ENCODE peak calls at places on chromosomes 11 and 22, in nine cellular contexts. One of them, this sample, is unnamed.

GRCh38 chr11:27162237-27162636 is 121.6 kb downstream of the BBOX1 start:
- DNase-seq in H7: no peak
- DNase-seq in body of pancreas: no peak
- DNase-seq in sigmoid colon: no peak
- DNase-seq in Peyer's patch: no peak
- DNase-seq in thyroid gland: no peak
- DNase-seq in fibroblast of lung: no peak
- DNase-seq in PC-3: no peak
- DNase-seq in CD8-positive, alpha-beta T cell: no peak
- DNase-seq in this sample: no peak

GRCh38 chr11:18011633-18012313 is 1.1 kb downstream of the SERGEF start:
- DNase-seq in H7: no peak
- DNase-seq in body of pancreas: no peak
- DNase-seq in sigmoid colon: no peak
- DNase-seq in Peyer's patch: no peak
- DNase-seq in thyroid gland: no peak
- DNase-seq in fibroblast of lung: no peak
- DNase-seq in PC-3: no peak
- DNase-seq in CD8-positive, alpha-beta T cell: no peak
- DNase-seq in this sample: no peak

GRCh38 chr22:49969751-49970527 is 9.4 kb downstream of the PIM3 start:
- DNase-seq in H7: peak; percentile 57
- DNase-seq in body of pancreas: peak; percentile 13
- DNase-seq in sigmoid colon: peak; percentile 69
- DNase-seq in Peyer's patch: peak; percentile 45
- DNase-seq in thyroid gland: no peak
- DNase-seq in fibroblast of lung: no peak
- DNase-seq in PC-3: no peak
- DNase-seq in CD8-positive, alpha-beta T cell: no peak
- DNase-seq in this sample: no peak

GRCh38 chr22:37132773-37133172 is 16.9 kb downstream of the IL2RB start:
- DNase-seq in H7: no peak
- DNase-seq in body of pancreas: no peak
- DNase-seq in sigmoid colon: no peak
- DNase-seq in Peyer's patch: no peak
- DNase-seq in thyroid gland: no peak
- DNase-seq in fibroblast of lung: no peak
- DNase-seq in PC-3: no peak
- DNase-seq in CD8-positive, alpha-beta T cell: no peak
- DNase-seq in this sample: no peak

GRCh38 chr11:135019343-135019742 is 607.3 kb upstream of the B3GAT1 start:
- DNase-seq in H7: no peak
- DNase-seq in body of pancreas: no peak
- DNase-seq in sigmoid colon: no peak
- DNase-seq in Peyer's patch: no peak
- DNase-seq in thyroid gland: no peak
- DNase-seq in fibroblast of lung: no peak
- DNase-seq in PC-3: no peak
- DNase-seq in CD8-positive, alpha-beta T cell: no peak
- DNase-seq in this sample: no peak

GRCh38 chr11:114790910-114791309 is 112.6 kb downstream of the NXPE2 start:
- DNase-seq in H7: no peak
- DNase-seq in body of pancreas: no peak
- DNase-seq in sigmoid colon: no peak
- DNase-seq in Peyer's patch: no peak
- DNase-seq in thyroid gland: no peak
- DNase-seq in fibroblast of lung: no peak
- DNase-seq in PC-3: no peak
- DNase-seq in CD8-positive, alpha-beta T cell: no peak
- DNase-seq in this sample: no peak

GRCh38 chr11:46127150-46127638 is 5.9 kb upstream of the PHF21A start:
- DNase-seq in H7: no peak
- DNase-seq in body of pancreas: no peak
- DNase-seq in sigmoid colon: no peak
- DNase-seq in Peyer's patch: no peak
- DNase-seq in thyroid gland: no peak
- DNase-seq in fibroblast of lung: peak; percentile 80
- DNase-seq in PC-3: peak; percentile 78
- DNase-seq in CD8-positive, alpha-beta T cell: peak; percentile 23
- DNase-seq in this sample: no peak

GRCh38 chr11:46248270-46249102 is 29.0 kb upstream of the CREB3L1 start:
- DNase-seq in H7: peak; percentile 79
- DNase-seq in body of pancreas: no peak
- DNase-seq in sigmoid colon: no peak
- DNase-seq in Peyer's patch: no peak
- DNase-seq in thyroid gland: no peak
- DNase-seq in fibroblast of lung: peak; percentile 88
- DNase-seq in PC-3: peak; percentile 87
- DNase-seq in CD8-positive, alpha-beta T cell: no peak
- DNase-seq in this sample: no peak

GRCh38 chr11:37946155-37946766 is 1348.2 kb upstream of the RAG2 start:
- DNase-seq in H7: peak; percentile 4
- DNase-seq in body of pancreas: peak; percentile 54
- DNase-seq in sigmoid colon: no peak
- DNase-seq in Peyer's patch: no peak
- DNase-seq in thyroid gland: peak; percentile 18
- DNase-seq in fibroblast of lung: peak; percentile 59
- DNase-seq in PC-3: peak; percentile 54
- DNase-seq in CD8-positive, alpha-beta T cell: no peak
- DNase-seq in this sample: no peak

GRCh38 chr11:85628771-85629341 is 463 bp downstream of the TMEM126B start:
- DNase-seq in H7: no peak
- DNase-seq in body of pancreas: peak; percentile 19
- DNase-seq in sigmoid colon: no peak
- DNase-seq in Peyer's patch: no peak
- DNase-seq in thyroid gland: no peak
- DNase-seq in fibroblast of lung: no peak
- DNase-seq in PC-3: no peak
- DNase-seq in CD8-positive, alpha-beta T cell: no peak
- DNase-seq in this sample: no peak

DNA sequence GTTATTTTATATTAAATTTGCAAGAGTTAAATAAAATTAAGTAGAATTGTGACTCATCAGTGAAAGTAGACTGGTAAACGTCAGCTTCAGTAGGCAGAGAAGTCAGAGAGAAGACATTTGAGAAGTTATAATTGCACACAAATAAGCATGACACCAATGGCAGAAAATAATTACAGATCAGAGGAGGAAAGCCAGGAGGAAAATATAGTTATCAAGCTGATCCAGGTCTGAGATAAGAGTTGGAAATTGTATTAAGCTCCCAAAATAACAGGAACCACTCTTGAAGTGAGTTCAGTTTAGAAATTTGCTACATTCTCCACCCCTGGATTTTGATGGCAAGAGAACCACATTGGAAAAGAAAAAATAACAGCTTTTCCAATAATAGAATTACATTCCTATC is 533.8 kb upstream of the CHORDC1 start:
- DNase-seq in H7: no peak
- DNase-seq in body of pancreas: no peak
- DNase-seq in sigmoid colon: no peak
- DNase-seq in Peyer's patch: no peak
- DNase-seq in thyroid gland: no peak
- DNase-seq in fibroblast of lung: no peak
- DNase-seq in PC-3: no peak
- DNase-seq in CD8-positive, alpha-beta T cell: no peak
- DNase-seq in this sample: no peak
- H3K27me3 ChIP-seq in H7: no peaks in the 10 kb centered on the region
- H3K27me3 ChIP-seq in body of pancreas: no peaks in the 10 kb centered on the region
- H3K27me3 ChIP-seq in sigmoid colon: no peaks in the 10 kb centered on the region
- H3K27me3 ChIP-seq in Peyer's patch: no peaks in the 10 kb centered on the region
- H3K27me3 ChIP-seq in thyroid gland: no peaks in the 10 kb centered on the region
- H3K27me3 ChIP-seq in fibroblast of lung: no peaks in the 10 kb centered on the region
- H3K27me3 ChIP-seq in PC-3: no peaks in the 10 kb centered on the region
- H3K27me3 ChIP-seq in CD8-positive, alpha-beta T cell: no peaks in the 10 kb centered on the region
- H3K27me3 ChIP-seq in this sample: no peaks in the 10 kb centered on the region

GRCh38 chr22:46065733-46066454 is 84.4 kb upstream of the PPARA start:
- DNase-seq in H7: no peak
- DNase-seq in body of pancreas: no peak
- DNase-seq in sigmoid colon: no peak
- DNase-seq in Peyer's patch: no peak
- DNase-seq in thyroid gland: no peak
- DNase-seq in fibroblast of lung: no peak
- DNase-seq in PC-3: peak; percentile 32
- DNase-seq in CD8-positive, alpha-beta T cell: no peak
- DNase-seq in this sample: no peak

GRCh38 chr22:46064966-46065666 is 85.2 kb upstream of the PPARA start:
- DNase-seq in H7: no peak
- DNase-seq in body of pancreas: peak; percentile 71
- DNase-seq in sigmoid colon: peak; percentile 69
- DNase-seq in Peyer's patch: peak; percentile 28
- DNase-seq in thyroid gland: no peak
- DNase-seq in fibroblast of lung: peak; percentile 51
- DNase-seq in PC-3: peak; percentile 35
- DNase-seq in CD8-positive, alpha-beta T cell: no peak
- DNase-seq in this sample: peak; percentile 45

GRCh38 chr22:46068176-46068907 is 82.0 kb upstream of the PPARA start:
- DNase-seq in H7: no peak
- DNase-seq in body of pancreas: no peak
- DNase-seq in sigmoid colon: no peak
- DNase-seq in Peyer's patch: no peak
- DNase-seq in thyroid gland: no peak
- DNase-seq in fibroblast of lung: no peak
- DNase-seq in PC-3: peak; percentile 19
- DNase-seq in CD8-positive, alpha-beta T cell: no peak
- DNase-seq in this sample: no peak

GRCh38 chr22:46067159-46068111 is 82.9 kb upstream of the PPARA start:
- DNase-seq in H7: no peak
- DNase-seq in body of pancreas: peak; percentile 37
- DNase-seq in sigmoid colon: peak; percentile 69
- DNase-seq in Peyer's patch: peak; percentile 43
- DNase-seq in thyroid gland: peak; percentile 2
- DNase-seq in fibroblast of lung: peak; percentile 66
- DNase-seq in PC-3: peak; percentile 36
- DNase-seq in CD8-positive, alpha-beta T cell: no peak
- DNase-seq in this sample: peak; percentile 17

DNA sequence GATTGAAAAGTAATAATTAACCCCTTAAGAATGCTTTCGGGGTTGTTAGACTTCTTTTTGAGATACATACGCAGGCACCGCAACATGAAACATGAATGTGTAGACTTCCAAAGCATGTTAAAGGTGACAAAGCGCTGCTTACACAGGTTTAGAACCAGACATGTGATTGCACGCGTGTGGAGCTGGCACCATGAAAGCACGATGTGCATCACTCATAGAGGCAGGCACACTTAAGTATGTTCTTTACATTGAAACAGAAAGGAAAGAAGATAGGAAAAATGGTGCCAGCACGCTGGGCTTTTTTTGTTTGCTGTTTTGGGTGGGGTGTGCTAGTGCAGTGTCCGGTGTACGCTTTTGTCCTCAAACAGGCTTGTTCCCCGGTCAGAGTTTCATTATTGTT is 83.6 kb upstream of the PPARA start:
- DNase-seq in H7: no peak
- DNase-seq in body of pancreas: peak; percentile 64
- DNase-seq in sigmoid colon: peak; percentile 63
- DNase-seq in Peyer's patch: peak; percentile 47
- DNase-seq in thyroid gland: peak; percentile 1
- DNase-seq in fibroblast of lung: no peak
- DNase-seq in PC-3: peak; percentile 62
- DNase-seq in CD8-positive, alpha-beta T cell: no peak
- DNase-seq in this sample: peak; percentile 24
- H3K27me3 ChIP-seq in H7: peaks cover 20% of the 10 kb centered on the region
- H3K27me3 ChIP-seq in body of pancreas: no peaks in the 10 kb centered on the region
- H3K27me3 ChIP-seq in sigmoid colon: no peaks in the 10 kb centered on the region
- H3K27me3 ChIP-seq in Peyer's patch: no peaks in the 10 kb centered on the region
- H3K27me3 ChIP-seq in thyroid gland: no peaks in the 10 kb centered on the region
- H3K27me3 ChIP-seq in fibroblast of lung: no peaks in the 10 kb centered on the region
- H3K27me3 ChIP-seq in PC-3: no peaks in the 10 kb centered on the region
- H3K27me3 ChIP-seq in CD8-positive, alpha-beta T cell: no peaks in the 10 kb centered on the region
- H3K27me3 ChIP-seq in this sample: no peaks in the 10 kb centered on the region

GRCh38 chr11:43941257-43941879 is 1.1 kb upstream of the C11orf96 start:
- DNase-seq in H7: peak; percentile 41
- DNase-seq in body of pancreas: no peak
- DNase-seq in sigmoid colon: peak; percentile 65
- DNase-seq in Peyer's patch: no peak
- DNase-seq in thyroid gland: no peak
- DNase-seq in fibroblast of lung: peak; percentile 72
- DNase-seq in PC-3: no peak
- DNase-seq in CD8-positive, alpha-beta T cell: no peak
- DNase-seq in this sample: no peak
- H3K27me3 ChIP-seq in H7: peaks cover 46% of the 10 kb centered on the region
- H3K27me3 ChIP-seq in body of pancreas: peaks cover 18% of the 10 kb centered on the region
- H3K27me3 ChIP-seq in sigmoid colon: peaks cover 53% of the 10 kb centered on the region
- H3K27me3 ChIP-seq in Peyer's patch: peaks cover 17% of the 10 kb centered on the region
- H3K27me3 ChIP-seq in thyroid gland: no peaks in the 10 kb centered on the region
- H3K27me3 ChIP-seq in fibroblast of lung: peaks cover 33% of the 10 kb centered on the region
- H3K27me3 ChIP-seq in PC-3: peaks cover 33% of the 10 kb centered on the region
- H3K27me3 ChIP-seq in CD8-positive, alpha-beta T cell: peaks cover 23% of the 10 kb centered on the region
- H3K27me3 ChIP-seq in this sample: peaks cover 44% of the 10 kb centered on the region

GRCh38 chr11:70145025-70145529 is 58.0 kb upstream of the FADD start:
- DNase-seq in H7: no peak
- DNase-seq in body of pancreas: no peak
- DNase-seq in sigmoid colon: no peak
- DNase-seq in Peyer's patch: no peak
- DNase-seq in thyroid gland: no peak
- DNase-seq in fibroblast of lung: no peak
- DNase-seq in PC-3: no peak
- DNase-seq in CD8-positive, alpha-beta T cell: no peak
- DNase-seq in this sample: no peak

GRCh38 chr11:70146309-70146708 is 56.8 kb upstream of the FADD start:
- DNase-seq in H7: no peak
- DNase-seq in body of pancreas: no peak
- DNase-seq in sigmoid colon: no peak
- DNase-seq in Peyer's patch: no peak
- DNase-seq in thyroid gland: no peak
- DNase-seq in fibroblast of lung: no peak
- DNase-seq in PC-3: no peak
- DNase-seq in CD8-positive, alpha-beta T cell: no peak
- DNase-seq in this sample: no peak

GRCh38 chr11:70145841-70146240 is 57.3 kb upstream of the FADD start:
- DNase-seq in H7: no peak
- DNase-seq in body of pancreas: no peak
- DNase-seq in sigmoid colon: no peak
- DNase-seq in Peyer's patch: no peak
- DNase-seq in thyroid gland: no peak
- DNase-seq in fibroblast of lung: no peak
- DNase-seq in PC-3: no peak
- DNase-seq in CD8-positive, alpha-beta T cell: no peak
- DNase-seq in this sample: no peak

GRCh38 chr11:70142171-70142875 is 60.8 kb upstream of the FADD start:
- DNase-seq in H7: peak; percentile 83
- DNase-seq in body of pancreas: no peak
- DNase-seq in sigmoid colon: no peak
- DNase-seq in Peyer's patch: no peak
- DNase-seq in thyroid gland: no peak
- DNase-seq in fibroblast of lung: no peak
- DNase-seq in PC-3: peak; percentile 87
- DNase-seq in CD8-positive, alpha-beta T cell: no peak
- DNase-seq in this sample: peak; percentile 52

GRCh38 chr11:70144262-70144661 is 58.8 kb upstream of the FADD start:
- DNase-seq in H7: no peak
- DNase-seq in body of pancreas: no peak
- DNase-seq in sigmoid colon: no peak
- DNase-seq in Peyer's patch: no peak
- DNase-seq in thyroid gland: no peak
- DNase-seq in fibroblast of lung: no peak
- DNase-seq in PC-3: no peak
- DNase-seq in CD8-positive, alpha-beta T cell: no peak
- DNase-seq in this sample: no peak
- H3K27me3 ChIP-seq in H7: no peaks in the 10 kb centered on the region
- H3K27me3 ChIP-seq in body of pancreas: no peaks in the 10 kb centered on the region
- H3K27me3 ChIP-seq in sigmoid colon: peaks cover 38% of the 10 kb centered on the region
- H3K27me3 ChIP-seq in Peyer's patch: no peaks in the 10 kb centered on the region
- H3K27me3 ChIP-seq in thyroid gland: no peaks in the 10 kb centered on the region
- H3K27me3 ChIP-seq in fibroblast of lung: peaks cover 6% of the 10 kb centered on the region
- H3K27me3 ChIP-seq in PC-3: no peaks in the 10 kb centered on the region
- H3K27me3 ChIP-seq in CD8-positive, alpha-beta T cell: peaks cover 7% of the 10 kb centered on the region
- H3K27me3 ChIP-seq in this sample: no peaks in the 10 kb centered on the region